ENCODE peak calls at places on chromosomes 6 and 20, in six cellular contexts. One of them, this sample, is unnamed.
A peak's percentile ranks its signal among the peaks of the same experiment; 100 is the strongest.

GRCh38 chr20:44182135-44182765 is 4.7 kb downstream of the JPH2 start:
- DNase-seq in heart left ventricle: no peak
- DNase-seq in tibial nerve: no peak
- DNase-seq in HCT116: no peak
- DNase-seq in body of pancreas: no peak
- DNase-seq in H9: no peak
- DNase-seq in this sample: peak; percentile 38

GRCh38 chr20:36481380-36482043 is 59.8 kb upstream of the MYL9 start:
- DNase-seq in body of pancreas: no peak
- DNase-seq in tibial nerve: no peak
- DNase-seq in HCT116: no peak
- DNase-seq in heart left ventricle: no peak
- DNase-seq in H9: no peak
- DNase-seq in this sample: no peak

GRCh38 chr6:136968831-136969230 is 46.7 kb downstream of the SLC35D3 start:
- DNase-seq in body of pancreas: peak; percentile 65
- DNase-seq in HCT116: no peak
- DNase-seq in heart left ventricle: peak; percentile 75
- DNase-seq in tibial nerve: no peak
- DNase-seq in H9: no peak
- DNase-seq in this sample: peak; percentile 86

GRCh38 chr6:170111816-170112582 is 178.9 kb downstream of the DLL1 start:
- DNase-seq in tibial nerve: no peak
- DNase-seq in HCT116: no peak
- DNase-seq in body of pancreas: peak; percentile 7
- DNase-seq in H9: peak; percentile 34
- DNase-seq in heart left ventricle: no peak
- DNase-seq in this sample: no peak

GRCh38 chr6:49736017-49736508 is 8.1 kb downstream of the CRISP3 start:
- DNase-seq in heart left ventricle: no peak
- DNase-seq in tibial nerve: no peak
- DNase-seq in body of pancreas: no peak
- DNase-seq in H9: no peak
- DNase-seq in HCT116: no peak
- DNase-seq in this sample: no peak

GRCh38 chr6:167044696-167045095 is 45.5 kb downstream of the CEP43 start:
- DNase-seq in body of pancreas: no peak
- DNase-seq in HCT116: no peak
- DNase-seq in tibial nerve: no peak
- DNase-seq in H9: peak; percentile 46
- DNase-seq in heart left ventricle: no peak
- DNase-seq in this sample: no peak

GRCh38 chr20:50834599-50835005 is 39.7 kb downstream of the BCAS4 start:
- DNase-seq in heart left ventricle: no peak
- DNase-seq in tibial nerve: no peak
- DNase-seq in HCT116: no peak
- DNase-seq in body of pancreas: no peak
- DNase-seq in H9: no peak
- DNase-seq in this sample: no peak

GRCh38 chr6:135782517-135782916 is 69.0 kb upstream of the PDE7B start:
- DNase-seq in heart left ventricle: no peak
- DNase-seq in H9: no peak
- DNase-seq in HCT116: no peak
- DNase-seq in body of pancreas: no peak
- DNase-seq in tibial nerve: no peak
- DNase-seq in this sample: no peak

GRCh38 chr6:41428402-41428994 is 93.1 kb downstream of the NCR2 start:
- DNase-seq in heart left ventricle: no peak
- DNase-seq in tibial nerve: peak; percentile 28
- DNase-seq in H9: no peak
- DNase-seq in HCT116: no peak
- DNase-seq in body of pancreas: no peak
- DNase-seq in this sample: peak; percentile 52

GRCh38 chr6:119195848-119196247 is 117.4 kb upstream of the FAM184A start:
- DNase-seq in HCT116: no peak
- DNase-seq in H9: no peak
- DNase-seq in body of pancreas: no peak
- DNase-seq in tibial nerve: no peak
- DNase-seq in heart left ventricle: no peak
- DNase-seq in this sample: no peak

GRCh38 chr20:38049800-38050199 is 16.3 kb downstream of the RPRD1B start:
- DNase-seq in HCT116: no peak
- DNase-seq in tibial nerve: no peak
- DNase-seq in heart left ventricle: no peak
- DNase-seq in H9: no peak
- DNase-seq in body of pancreas: no peak
- DNase-seq in this sample: no peak

GRCh38 chr20:6766433-6766832 is 1.1 kb upstream of the BMP2 start:
- DNase-seq in body of pancreas: no peak
- DNase-seq in H9: no peak
- DNase-seq in tibial nerve: no peak
- DNase-seq in heart left ventricle: no peak
- DNase-seq in HCT116: no peak
- DNase-seq in this sample: no peak

GRCh38 chr20:50580016-50580747 is 70.0 kb downstream of the PTPN1 start:
- DNase-seq in tibial nerve: peak; percentile 48
- DNase-seq in heart left ventricle: peak; percentile 66
- DNase-seq in body of pancreas: peak; percentile 61
- DNase-seq in H9: peak; percentile 80
- DNase-seq in HCT116: peak; percentile 42
- DNase-seq in this sample: peak; percentile 69

GRCh38 chr6:20096506-20096905 is 115.8 kb downstream of the MBOAT1 start:
- DNase-seq in heart left ventricle: no peak
- DNase-seq in body of pancreas: no peak
- DNase-seq in HCT116: no peak
- DNase-seq in H9: no peak
- DNase-seq in tibial nerve: no peak
- DNase-seq in this sample: no peak

GRCh38 chr6:16398587-16398986 is 160.2 kb downstream of the GMPR start:
- DNase-seq in body of pancreas: no peak
- DNase-seq in H9: no peak
- DNase-seq in heart left ventricle: no peak
- DNase-seq in HCT116: no peak
- DNase-seq in tibial nerve: no peak
- DNase-seq in this sample: no peak

GRCh38 chr6:37381579-37381978 is 27.8 kb downstream of the RNF8 start:
- DNase-seq in HCT116: peak; percentile 74
- DNase-seq in heart left ventricle: no peak
- DNase-seq in H9: peak; percentile 78
- DNase-seq in tibial nerve: no peak
- DNase-seq in body of pancreas: peak; percentile 40
- DNase-seq in this sample: no peak

GRCh38 chr6:166365221-166365620 is 17.5 kb downstream of the MPC1 start:
- DNase-seq in heart left ventricle: peak; percentile 39
- DNase-seq in tibial nerve: no peak
- DNase-seq in H9: no peak
- DNase-seq in body of pancreas: no peak
- DNase-seq in HCT116: no peak
- DNase-seq in this sample: no peak

GRCh38 chr6:98977606-98978292 is 30.0 kb upstream of the FBXL4 start:
- DNase-seq in body of pancreas: no peak
- DNase-seq in HCT116: no peak
- DNase-seq in heart left ventricle: no peak
- DNase-seq in H9: no peak
- DNase-seq in tibial nerve: no peak
- DNase-seq in this sample: no peak

GRCh38 chr6:29943053-29943966 is 978 bp downstream of the HLA-A start:
- DNase-seq in heart left ventricle: no peak
- DNase-seq in H9: no peak
- DNase-seq in body of pancreas: peak; percentile 19
- DNase-seq in HCT116: no peak
- DNase-seq in tibial nerve: no peak
- DNase-seq in this sample: peak; percentile 60

GRCh38 chr6:169249057-169249456 is 4.6 kb downstream of the THBS2 start:
- DNase-seq in H9: no peak
- DNase-seq in HCT116: no peak
- DNase-seq in tibial nerve: no peak
- DNase-seq in body of pancreas: no peak
- DNase-seq in heart left ventricle: no peak
- DNase-seq in this sample: no peak

GRCh38 chr6:127092486-127092885 is 26.0 kb upstream of the RSPO3 start:
- DNase-seq in tibial nerve: no peak
- DNase-seq in body of pancreas: no peak
- DNase-seq in HCT116: no peak
- DNase-seq in heart left ventricle: no peak
- DNase-seq in H9: no peak
- DNase-seq in this sample: no peak

GRCh38 chr6:20575125-20575524 is 40.9 kb downstream of the CDKAL1 start:
- DNase-seq in body of pancreas: peak; percentile 67
- DNase-seq in HCT116: no peak
- DNase-seq in H9: no peak
- DNase-seq in heart left ventricle: no peak
- DNase-seq in tibial nerve: no peak
- DNase-seq in this sample: no peak

GRCh38 chr20:64146301-64146935 is 17.8 kb upstream of the MYT1 start:
- DNase-seq in heart left ventricle: peak; percentile 10
- DNase-seq in H9: no peak
- DNase-seq in HCT116: no peak
- DNase-seq in tibial nerve: no peak
- DNase-seq in body of pancreas: peak; percentile 4
- DNase-seq in this sample: no peak

GRCh38 chr20:31746068-31746878 is 7.2 kb downstream of the TPX2 start:
- DNase-seq in H9: no peak
- DNase-seq in heart left ventricle: no peak
- DNase-seq in body of pancreas: no peak
- DNase-seq in tibial nerve: no peak
- DNase-seq in HCT116: no peak
- DNase-seq in this sample: no peak

GRCh38 chr6:41548098-41548840 is 2.1 kb downstream of the FOXP4 start:
- DNase-seq in tibial nerve: no peak
- DNase-seq in heart left ventricle: no peak
- DNase-seq in HCT116: no peak
- DNase-seq in H9: no peak
- DNase-seq in body of pancreas: peak; percentile 51
- DNase-seq in this sample: no peak

GRCh38 chr6:122339661-122340060 is 59.8 kb upstream of the HSF2 start:
- DNase-seq in body of pancreas: no peak
- DNase-seq in heart left ventricle: no peak
- DNase-seq in H9: no peak
- DNase-seq in HCT116: no peak
- DNase-seq in tibial nerve: no peak
- DNase-seq in this sample: no peak

GRCh38 chr6:27611451-27611850 is 138.5 kb upstream of the ZNF184 start:
- DNase-seq in heart left ventricle: no peak
- DNase-seq in body of pancreas: no peak
- DNase-seq in tibial nerve: no peak
- DNase-seq in HCT116: no peak
- DNase-seq in H9: no peak
- DNase-seq in this sample: no peak

GRCh38 chr6:87830834-87831374 is 128.9 kb upstream of the AKIRIN2 start:
- DNase-seq in H9: no peak
- DNase-seq in body of pancreas: no peak
- DNase-seq in tibial nerve: no peak
- DNase-seq in HCT116: no peak
- DNase-seq in heart left ventricle: no peak
- DNase-seq in this sample: no peak

GRCh38 chr6:157943964-157944283 is 37.7 kb upstream of the SYNJ2 start:
- DNase-seq in HCT116: no peak
- DNase-seq in heart left ventricle: no peak
- DNase-seq in body of pancreas: no peak
- DNase-seq in H9: no peak
- DNase-seq in tibial nerve: no peak
- DNase-seq in this sample: no peak

GRCh38 chr6:72424476-72424875 is 197.4 kb upstream of the KCNQ5 start:
- DNase-seq in H9: no peak
- DNase-seq in body of pancreas: no peak
- DNase-seq in HCT116: no peak
- DNase-seq in tibial nerve: no peak
- DNase-seq in heart left ventricle: no peak
- DNase-seq in this sample: no peak

GRCh38 chr6:145026267-145026679 is 709.0 kb downstream of the EPM2A start:
- DNase-seq in H9: no peak
- DNase-seq in tibial nerve: no peak
- DNase-seq in body of pancreas: peak; percentile 27
- DNase-seq in heart left ventricle: no peak
- DNase-seq in HCT116: no peak
- DNase-seq in this sample: no peak

GRCh38 chr20:59032713-59033059 is 551 bp upstream of the ATP5F1E start:
- DNase-seq in HCT116: peak; percentile 21
- DNase-seq in tibial nerve: no peak
- DNase-seq in body of pancreas: no peak
- DNase-seq in heart left ventricle: no peak
- DNase-seq in H9: no peak
- DNase-seq in this sample: no peak
- H3K4me1 ChIP-seq in HCT116: peaks cover 10% of the 10 kb centered on the region
- H3K4me1 ChIP-seq in tibial nerve: peaks cover 33% of the 10 kb centered on the region
- H3K4me1 ChIP-seq in body of pancreas: peaks cover 34% of the 10 kb centered on the region
- H3K4me1 ChIP-seq in heart left ventricle: peaks cover 13% of the 10 kb centered on the region
- H3K4me1 ChIP-seq in H9: peaks cover 3% of the 10 kb centered on the region
- H3K4me1 ChIP-seq in this sample: peaks cover 10% of the 10 kb centered on the region

DNA sequence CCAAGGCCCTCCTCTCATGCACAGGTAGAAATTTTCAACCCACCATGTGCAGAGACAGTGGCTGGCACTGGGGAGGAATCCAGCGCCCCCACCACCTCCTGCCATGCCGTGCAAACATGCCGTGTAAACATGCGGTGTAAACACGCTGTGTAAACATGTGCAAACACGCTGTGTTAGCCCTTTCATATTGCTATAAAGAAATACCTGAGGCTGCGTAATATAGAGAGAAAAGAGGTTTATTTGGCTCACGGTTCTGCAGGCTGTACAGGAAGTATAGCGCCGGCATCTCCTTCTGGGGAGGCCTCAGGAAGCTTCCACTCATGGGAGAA is 218.3 kb downstream of the TAF4 start:
- DNase-seq in H9: no peak
- DNase-seq in tibial nerve: no peak
- DNase-seq in body of pancreas: no peak
- DNase-seq in heart left ventricle: no peak
- DNase-seq in HCT116: no peak
- DNase-seq in this sample: no peak
- H3K4me1 ChIP-seq in H9: no peaks in the 10 kb centered on the region
- H3K4me1 ChIP-seq in tibial nerve: no peaks in the 10 kb centered on the region
- H3K4me1 ChIP-seq in body of pancreas: no peaks in the 10 kb centered on the region
- H3K4me1 ChIP-seq in heart left ventricle: no peaks in the 10 kb centered on the region
- H3K4me1 ChIP-seq in HCT116: no peaks in the 10 kb centered on the region
- H3K4me1 ChIP-seq in this sample: no peaks in the 10 kb centered on the region

GRCh38 chr6:31541658-31542521 is at the start of gene DDX39B:
- DNase-seq in H9: peak; percentile 96
- DNase-seq in tibial nerve: peak; percentile 89
- DNase-seq in HCT116: peak; percentile 95
- DNase-seq in body of pancreas: peak; percentile 97
- DNase-seq in heart left ventricle: peak; percentile 97
- DNase-seq in this sample: peak; percentile 98
- H3K4me1 ChIP-seq in H9: peaks cover 2% of the 10 kb centered on the region
- H3K4me1 ChIP-seq in tibial nerve: peaks cover 25% of the 10 kb centered on the region
- H3K4me1 ChIP-seq in HCT116: peaks cover 17% of the 10 kb centered on the region
- H3K4me1 ChIP-seq in body of pancreas: peaks cover 39% of the 10 kb centered on the region
- H3K4me1 ChIP-seq in heart left ventricle: peaks cover 31% of the 10 kb centered on the region
- H3K4me1 ChIP-seq in this sample: peaks cover 5% of the 10 kb centered on the region

GRCh38 chr6:52560462-52560861 is 16.4 kb downstream of the TRAM2 start:
- DNase-seq in tibial nerve: no peak
- DNase-seq in body of pancreas: no peak
- DNase-seq in heart left ventricle: no peak
- DNase-seq in HCT116: no peak
- DNase-seq in H9: no peak
- DNase-seq in this sample: no peak
- H3K4me1 ChIP-seq in tibial nerve: no peaks in the 10 kb centered on the region
- H3K4me1 ChIP-seq in body of pancreas: peaks cover 6% of the 10 kb centered on the region
- H3K4me1 ChIP-seq in heart left ventricle: peaks cover 11% of the 10 kb centered on the region
- H3K4me1 ChIP-seq in HCT116: no peaks in the 10 kb centered on the region
- H3K4me1 ChIP-seq in H9: peaks cover 4% of the 10 kb centered on the region
- H3K4me1 ChIP-seq in this sample: peaks cover 25% of the 10 kb centered on the region

GRCh38 chr6:149860834-149861602 is 3.1 kb downstream of the LRP11 start:
- DNase-seq in H9: no peak
- DNase-seq in body of pancreas: no peak
- DNase-seq in tibial nerve: no peak
- DNase-seq in HCT116: no peak
- DNase-seq in heart left ventricle: no peak
- DNase-seq in this sample: no peak
- H3K4me1 ChIP-seq in H9: peaks cover 2% of the 10 kb centered on the region
- H3K4me1 ChIP-seq in body of pancreas: peaks cover 36% of the 10 kb centered on the region
- H3K4me1 ChIP-seq in tibial nerve: peaks cover 4% of the 10 kb centered on the region
- H3K4me1 ChIP-seq in HCT116: peaks cover 23% of the 10 kb centered on the region
- H3K4me1 ChIP-seq in heart left ventricle: peaks cover 11% of the 10 kb centered on the region
- H3K4me1 ChIP-seq in this sample: no peaks in the 10 kb centered on the region

This sample was measured in right cardiac atrium.